ENCODE peak calls at places on chromosomes 4 and X, in six cellular contexts. One of them, this sample, is unnamed.

GRCh38 chr4:173504181-173504503 is 25.9 kb downstream of the HAND2 start:
- DNase-seq in OCI-LY7: no peak
- DNase-seq in testis: no peak
- DNase-seq in fibroblast of lung: no peak
- DNase-seq in tibial artery: no peak
- DNase-seq in GM13976: no peak
- DNase-seq in this sample: no peak

GRCh38 chrX:43655961-43656494 is at the start of gene MAOA:
- DNase-seq in OCI-LY7: no peak
- DNase-seq in testis: peak
- DNase-seq in fibroblast of lung: no peak
- DNase-seq in tibial artery: peak
- DNase-seq in GM13976: no peak
- DNase-seq in this sample: no peak

GRCh38 chrX:153628129-153628528 is 18.9 kb upstream of the DUSP9 start:
- DNase-seq in OCI-LY7: no peak
- DNase-seq in testis: no peak
- DNase-seq in fibroblast of lung: no peak
- DNase-seq in tibial artery: no peak
- DNase-seq in GM13976: no peak
- DNase-seq in this sample: no peak

GRCh38 chrX:145213504-145213903 is 33.8 kb upstream of the SPANXN1 start:
- DNase-seq in OCI-LY7: peak
- DNase-seq in testis: peak
- DNase-seq in fibroblast of lung: no peak
- DNase-seq in tibial artery: no peak
- DNase-seq in GM13976: no peak
- DNase-seq in this sample: no peak

GRCh38 chrX:150200820-150201287 is 162.3 kb upstream of the MAMLD1 start:
- DNase-seq in OCI-LY7: no peak
- DNase-seq in testis: peak
- DNase-seq in fibroblast of lung: peak
- DNase-seq in tibial artery: peak
- DNase-seq in GM13976: peak
- DNase-seq in this sample: peak

GRCh38 chr4:121827851-121828250 is 4.2 kb upstream of the CCNA2 start:
- DNase-seq in OCI-LY7: no peak
- DNase-seq in testis: no peak
- DNase-seq in fibroblast of lung: peak
- DNase-seq in tibial artery: no peak
- DNase-seq in GM13976: no peak
- DNase-seq in this sample: no peak

GRCh38 chrX:119622356-119623232 is 16.4 kb upstream of the NKRF start:
- DNase-seq in OCI-LY7: no peak
- DNase-seq in testis: peak
- DNase-seq in fibroblast of lung: peak
- DNase-seq in tibial artery: peak
- DNase-seq in GM13976: no peak
- DNase-seq in this sample: no peak

GRCh38 chrX:53089224-53089842 is 4.6 kb upstream of the KANTR start:
- DNase-seq in OCI-LY7: peak
- DNase-seq in testis: peak
- DNase-seq in fibroblast of lung: peak
- DNase-seq in tibial artery: peak
- DNase-seq in GM13976: peak
- DNase-seq in this sample: no peak

GRCh38 chr4:144872508-144873293 is 225.3 kb downstream of the ANAPC10 start:
- DNase-seq in OCI-LY7: no peak
- DNase-seq in testis: peak
- DNase-seq in fibroblast of lung: peak
- DNase-seq in tibial artery: peak
- DNase-seq in GM13976: no peak
- DNase-seq in this sample: no peak

GRCh38 chr4:94690851-94691254 is 66.9 kb upstream of the BMPR1B start:
- DNase-seq in OCI-LY7: no peak
- DNase-seq in testis: no peak
- DNase-seq in fibroblast of lung: peak
- DNase-seq in tibial artery: no peak
- DNase-seq in GM13976: no peak
- DNase-seq in this sample: no peak

GRCh38 chr4:9867746-9868425 is 86.5 kb downstream of the DRD5 start:
- DNase-seq in OCI-LY7: no peak
- DNase-seq in testis: no peak
- DNase-seq in fibroblast of lung: no peak
- DNase-seq in tibial artery: no peak
- DNase-seq in GM13976: no peak
- DNase-seq in this sample: no peak

GRCh38 chr4:155005395-155006087 is 202.9 kb upstream of the NPY2R start:
- DNase-seq in OCI-LY7: no peak
- DNase-seq in testis: no peak
- DNase-seq in fibroblast of lung: peak
- DNase-seq in tibial artery: no peak
- DNase-seq in GM13976: no peak
- DNase-seq in this sample: no peak

GRCh38 chrX:18353931-18354368 is 538 bp downstream of the SCML2 start:
- DNase-seq in OCI-LY7: peak
- DNase-seq in testis: peak
- DNase-seq in fibroblast of lung: no peak
- DNase-seq in tibial artery: no peak
- DNase-seq in GM13976: peak
- DNase-seq in this sample: no peak

GRCh38 chrX:119105826-119106225 is 21.8 kb downstream of the KIAA1210 start:
- DNase-seq in OCI-LY7: no peak
- DNase-seq in testis: no peak
- DNase-seq in fibroblast of lung: peak
- DNase-seq in tibial artery: no peak
- DNase-seq in GM13976: no peak
- DNase-seq in this sample: no peak

GRCh38 chrX:134431894-134432293 is 28.1 kb upstream of the HPRT1 start:
- DNase-seq in OCI-LY7: no peak
- DNase-seq in testis: no peak
- DNase-seq in fibroblast of lung: peak
- DNase-seq in tibial artery: no peak
- DNase-seq in GM13976: no peak
- DNase-seq in this sample: no peak

GRCh38 chr4:174575436-174575835 is 53.1 kb upstream of the HPGD start:
- DNase-seq in OCI-LY7: no peak
- DNase-seq in testis: no peak
- DNase-seq in fibroblast of lung: no peak
- DNase-seq in tibial artery: no peak
- DNase-seq in GM13976: no peak
- DNase-seq in this sample: no peak

GRCh38 chr4:5753766-5754528 is 42.9 kb downstream of the EVC start:
- DNase-seq in OCI-LY7: no peak
- DNase-seq in testis: no peak
- DNase-seq in fibroblast of lung: peak
- DNase-seq in tibial artery: no peak
- DNase-seq in GM13976: no peak
- DNase-seq in this sample: no peak

GRCh38 chr4:45621926-45622325 is 501.9 kb downstream of the GABRG1 start:
- DNase-seq in OCI-LY7: no peak
- DNase-seq in testis: no peak
- DNase-seq in fibroblast of lung: peak
- DNase-seq in tibial artery: no peak
- DNase-seq in GM13976: no peak
- DNase-seq in this sample: no peak

GRCh38 chrX:50874878-50875277 is 35.7 kb upstream of the BMP15 start:
- DNase-seq in OCI-LY7: no peak
- DNase-seq in testis: no peak
- DNase-seq in fibroblast of lung: no peak
- DNase-seq in tibial artery: no peak
- DNase-seq in GM13976: no peak
- DNase-seq in this sample: no peak

GRCh38 chrX:19624754-19625153 is 109.4 kb upstream of the MAP3K15 start:
- DNase-seq in OCI-LY7: no peak
- DNase-seq in testis: no peak
- DNase-seq in fibroblast of lung: peak
- DNase-seq in tibial artery: no peak
- DNase-seq in GM13976: no peak
- DNase-seq in this sample: no peak

GRCh38 chrX:68196939-68197791 is 236.1 kb downstream of the OPHN1 start:
- DNase-seq in OCI-LY7: peak
- DNase-seq in testis: peak
- DNase-seq in fibroblast of lung: peak
- DNase-seq in tibial artery: no peak
- DNase-seq in GM13976: peak
- DNase-seq in this sample: no peak
- TF ChIP-seq CTCF in OCI-LY7: peak
- TF ChIP-seq CTCF in testis: no peak
- TF ChIP-seq CTCF in fibroblast of lung: peak
- TF ChIP-seq CTCF in tibial artery: peak
- TF ChIP-seq CTCF in GM13976: peak
- TF ChIP-seq CTCF in this sample: peak

DNA sequence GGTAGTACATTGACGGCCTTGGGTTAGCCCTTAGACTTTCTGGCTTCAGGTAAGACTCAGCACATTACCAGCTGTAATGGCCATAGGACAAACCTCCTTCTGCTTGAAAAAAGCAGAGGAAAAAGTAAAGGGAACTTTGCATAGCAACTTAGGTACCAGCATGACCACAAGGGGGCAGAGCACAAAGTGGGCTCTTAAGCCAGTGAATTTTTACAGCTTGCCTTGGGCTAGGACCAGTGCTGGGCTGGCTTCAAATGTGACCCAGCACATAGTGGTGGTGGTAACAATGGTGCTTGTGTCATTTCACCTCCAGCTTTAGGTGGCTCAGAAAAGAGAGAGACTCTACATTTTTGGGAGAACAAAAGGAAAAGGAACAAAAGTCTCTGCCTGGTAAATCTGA is 66.1 kb downstream of the KLHL4 start:
- DNase-seq in OCI-LY7: peak
- DNase-seq in testis: no peak
- DNase-seq in fibroblast of lung: no peak
- DNase-seq in tibial artery: no peak
- DNase-seq in GM13976: no peak
- DNase-seq in this sample: no peak
- TF ChIP-seq CTCF in OCI-LY7: peak
- TF ChIP-seq CTCF in testis: no peak
- TF ChIP-seq CTCF in fibroblast of lung: no peak
- TF ChIP-seq CTCF in tibial artery: no peak
- TF ChIP-seq CTCF in GM13976: peak
- TF ChIP-seq CTCF in this sample: no peak

DNA sequence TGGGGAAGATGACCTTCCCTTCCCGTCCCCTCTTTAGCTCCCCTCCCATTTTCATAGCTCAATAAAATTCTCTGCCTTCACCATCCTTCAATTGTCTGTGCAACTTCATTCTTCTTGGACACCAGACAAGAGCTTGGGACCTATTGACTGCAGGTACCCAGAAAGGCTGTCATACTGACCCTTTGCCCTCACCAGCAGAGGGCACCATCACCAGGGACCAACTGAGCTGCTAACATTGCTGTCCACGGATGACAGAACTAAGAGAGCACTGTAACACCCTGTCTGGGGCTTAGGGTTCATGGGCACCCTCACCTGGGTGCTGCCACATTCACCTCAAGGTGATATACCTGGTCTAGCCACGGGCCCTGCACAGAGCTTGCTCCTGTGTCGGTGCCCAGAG is 141.3 kb upstream of the VCX3B start:
- DNase-seq in OCI-LY7: no peak
- DNase-seq in testis: no peak
- DNase-seq in fibroblast of lung: no peak
- DNase-seq in tibial artery: no peak
- DNase-seq in GM13976: no peak
- DNase-seq in this sample: no peak
- TF ChIP-seq CTCF in OCI-LY7: peak
- TF ChIP-seq CTCF in testis: no peak
- TF ChIP-seq CTCF in fibroblast of lung: no peak
- TF ChIP-seq CTCF in tibial artery: no peak
- TF ChIP-seq CTCF in GM13976: peak
- TF ChIP-seq CTCF in this sample: no peak

DNA sequence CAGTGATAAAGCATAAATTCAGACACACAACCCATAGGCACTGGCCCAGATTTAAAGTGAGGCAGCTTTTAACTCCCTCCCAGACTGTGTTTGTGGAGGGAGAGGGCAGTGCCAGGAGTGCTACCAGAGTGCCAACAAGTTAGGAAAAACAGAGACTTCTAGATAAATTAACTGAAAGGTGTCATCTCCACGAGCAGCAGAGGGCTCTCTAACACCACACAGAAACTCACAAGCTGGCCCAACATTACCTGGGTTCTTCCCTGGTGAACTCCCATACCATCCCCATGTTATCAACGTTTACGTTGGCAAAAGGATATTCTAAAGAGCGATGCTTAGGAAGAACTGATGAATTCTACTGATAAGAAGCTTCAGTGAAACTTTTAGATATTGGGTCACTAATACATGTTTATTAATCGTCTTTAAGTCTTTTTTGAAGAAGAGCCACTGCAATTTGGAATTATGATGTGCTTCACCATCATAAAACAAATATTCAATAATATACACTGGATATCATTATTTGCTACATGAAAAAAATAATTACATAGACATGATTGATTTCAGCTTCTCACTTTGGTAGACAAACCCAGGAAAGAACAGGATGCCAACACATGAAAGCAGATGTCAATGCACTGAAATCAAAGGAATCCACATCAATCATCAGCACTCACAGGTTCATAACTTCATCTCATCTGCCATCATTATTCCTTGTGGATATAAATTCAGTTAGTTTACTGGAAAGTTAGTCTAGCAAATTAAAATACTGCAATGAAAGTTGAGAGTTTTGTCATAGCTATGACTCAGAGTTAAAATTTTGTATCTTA is 121.2 kb upstream of the NAP1L5 start:
- DNase-seq in OCI-LY7: peak
- DNase-seq in testis: peak
- DNase-seq in fibroblast of lung: peak
- DNase-seq in tibial artery: peak
- DNase-seq in GM13976: peak
- DNase-seq in this sample: no peak
- TF ChIP-seq CTCF in OCI-LY7: peak
- TF ChIP-seq CTCF in testis: peak
- TF ChIP-seq CTCF in fibroblast of lung: peak
- TF ChIP-seq CTCF in tibial artery: peak
- TF ChIP-seq CTCF in GM13976: peak
- TF ChIP-seq CTCF in this sample: peak

GRCh38 chr4:3009422-3009821 is 46.1 kb downstream of the GRK4 start:
- DNase-seq in OCI-LY7: peak
- DNase-seq in testis: no peak
- DNase-seq in fibroblast of lung: peak
- DNase-seq in tibial artery: no peak
- DNase-seq in GM13976: peak
- DNase-seq in this sample: no peak
- TF ChIP-seq CTCF in OCI-LY7: peak
- TF ChIP-seq CTCF in testis: no peak
- TF ChIP-seq CTCF in fibroblast of lung: no peak
- TF ChIP-seq CTCF in tibial artery: no peak
- TF ChIP-seq CTCF in GM13976: peak
- TF ChIP-seq CTCF in this sample: no peak

This sample was measured in CD14-positive monocyte.